ENCODE peak calls at places on chromosomes 3 and 15, in eight cellular contexts. D is BJ; Y is PC-9; X is glomerular endothelial cell; L is effector CD4-positive, alpha-beta T cell; N is NCI-H345; P is activated CD4-positive, alpha-beta T cell treated with anti-CD3 and anti-CD28 coated beads, Interleukin-2, amount 10 ng/mL, durations not matched to agents 7 days and 5 days; S is COR-L47. Z is an unnamed sample.

GRCh38 chr3:34882764-34883163 is 756.6 kb upstream of the ARPP21 start:
- DNase-seq in X (no peak), N (no peak), S (peak), L (no peak), D (no peak), P (no peak), Y (no peak), Z (no peak)

GRCh38 chr3:156547637-156548036 is 7.3 kb downstream of the SSR3 start:
- DNase-seq in D (no peak), Y (no peak), N (no peak), L (no peak), P (no peak), X (no peak), S (no peak), Z (no peak)

GRCh38 chr15:96629501-96629900 is 299.0 kb downstream of the NR2F2 start:
- DNase-seq in D (no peak), N (no peak), X (no peak), P (no peak), L (no peak), Y (no peak), S (no peak), Z (no peak)

GRCh38 chr3:194876403-194877165 is 190.9 kb downstream of the FAM43A start:
- DNase-seq in N (no peak), P (no peak), Y (no peak), S (no peak), X (no peak), D (no peak), L (no peak), Z (no peak)

GRCh38 chr3:149702691-149703426 is 45.0 kb upstream of the WWTR1 start:
- DNase-seq in D (peak), N (no peak), L (no peak), Y (no peak), P (no peak), S (no peak), X (no peak), Z (no peak)

GRCh38 chr3:186035277-186035676 is 73.6 kb downstream of the ETV5 start:
- DNase-seq in L (no peak), P (no peak), X (no peak), N (no peak), Y (no peak), S (no peak), D (no peak), Z (no peak)

GRCh38 chr3:188345223-188345622 is 191.3 kb downstream of the LPP start:
- DNase-seq in Y (no peak), X (peak), D (no peak), L (no peak), N (no peak), P (no peak), S (no peak), Z (peak)

GRCh38 chr15:45702041-45702440 is 67.2 kb downstream of the SQOR start:
- DNase-seq in P (no peak), N (no peak), D (no peak), S (no peak), L (no peak), Y (no peak), X (no peak), Z (no peak)

GRCh38 chr3:45224824-45225464 is 1.1 kb downstream of the TMEM158 start:
- DNase-seq in N (peak), L (no peak), D (no peak), Y (peak), P (peak), S (peak), X (no peak), Z (peak)

GRCh38 chr15:92112180-92112579 is 258.7 kb downstream of the SLCO3A1 start:
- DNase-seq in L (no peak), D (no peak), S (no peak), Y (no peak), P (no peak), X (no peak), N (no peak), Z (no peak)

GRCh38 chr3:184734903-184735630 is 23.2 kb upstream of the MAGEF1 start:
- DNase-seq in X (no peak), L (no peak), N (no peak), P (no peak), Y (no peak), D (no peak), S (no peak), Z (no peak)

GRCh38 chr3:162370136-162370535 is 873.5 kb downstream of the OTOL1 start:
- DNase-seq in D (no peak), X (no peak), P (no peak), L (no peak), N (no peak), S (no peak), Y (no peak), Z (no peak)